ENCODE peak calls at places on chromosomes 11 and 22, in eight cellular contexts. G is Peyer's patch, Y is GM23338, M is psoas muscle, Z is astrocyte, D is IMR-90, Q is HepG2, V is endodermal cell. B is an unnamed sample.

GRCh38 chr22:49641770-49642313 is 185.8 kb downstream of the BRD1 start:
- DNase-seq in D (no peak), M (no peak), Z (no peak), Q (no peak), G (no peak), V (no peak), Y (no peak), B (no peak)

GRCh38 chr11:96341237-96342130 is 1.5 kb downstream of the MAML2 start:
- DNase-seq in V (peak; percentile 72), M (peak; percentile 70), Q (peak; percentile 44), Z (no peak), G (peak; percentile 87), Y (peak; percentile 56), D (peak; percentile 56), B (peak; percentile 66)

GRCh38 chr11:36412781-36413383 is 97.2 kb downstream of the TRAF6 start:
- DNase-seq in Z (peak; percentile 61), G (no peak), D (peak; percentile 87), Y (no peak), V (peak; percentile 17), M (no peak), Q (no peak), B (no peak)

GRCh38 chr11:44806631-44807030 is 79.9 kb downstream of the TSPAN18 start:
- DNase-seq in D (no peak), Z (no peak), Y (no peak), G (no peak), Q (no peak), V (no peak), M (no peak), B (no peak)

GRCh38 chr22:35470903-35471321 is 69.7 kb upstream of the RASD2 start:
- DNase-seq in V (no peak), Z (peak; percentile 25), Y (peak; percentile 36), M (no peak), Q (peak; percentile 83), G (no peak), D (peak; percentile 33), B (no peak)

GRCh38 chr22:40877488-40877887 is 15.6 kb upstream of the DNAJB7 start:
- DNase-seq in D (no peak), Q (no peak), G (no peak), Z (no peak), M (no peak), V (no peak), Y (no peak), B (no peak)

GRCh38 chr11:24386551-24387404 is 110.1 kb upstream of the LUZP2 start:
- DNase-seq in Y (peak; percentile 83), V (peak; percentile 53), Q (peak; percentile 12), G (no peak), Z (peak; percentile 26), M (no peak), D (peak; percentile 68), B (no peak)

GRCh38 chr11:63614136-63614664 is at the start of gene PLAAT3:
- DNase-seq in Z (peak; percentile 35), D (no peak), M (peak; percentile 89), V (peak; percentile 92), Y (peak; percentile 87), Q (no peak), G (peak; percentile 89), B (peak; percentile 84)

GRCh38 chr11:61049066-61049382 is 53.3 kb upstream of the CD5 start:
- DNase-seq in M (no peak), Y (no peak), D (no peak), G (no peak), Z (no peak), Q (no peak), V (no peak), B (no peak)

GRCh38 chr11:47328449-47329390 is 23.8 kb downstream of the MYBPC3 start:
- DNase-seq in Q (no peak), D (no peak), Y (no peak), G (peak; percentile 68), Z (no peak), V (no peak), M (no peak), B (no peak)

GRCh38 chr11:70771099-70771885 is 373.0 kb downstream of the CTTN start:
- DNase-seq in V (no peak), Z (no peak), Y (peak; percentile 9), M (no peak), D (no peak), Q (no peak), G (no peak), B (no peak)

DNA sequence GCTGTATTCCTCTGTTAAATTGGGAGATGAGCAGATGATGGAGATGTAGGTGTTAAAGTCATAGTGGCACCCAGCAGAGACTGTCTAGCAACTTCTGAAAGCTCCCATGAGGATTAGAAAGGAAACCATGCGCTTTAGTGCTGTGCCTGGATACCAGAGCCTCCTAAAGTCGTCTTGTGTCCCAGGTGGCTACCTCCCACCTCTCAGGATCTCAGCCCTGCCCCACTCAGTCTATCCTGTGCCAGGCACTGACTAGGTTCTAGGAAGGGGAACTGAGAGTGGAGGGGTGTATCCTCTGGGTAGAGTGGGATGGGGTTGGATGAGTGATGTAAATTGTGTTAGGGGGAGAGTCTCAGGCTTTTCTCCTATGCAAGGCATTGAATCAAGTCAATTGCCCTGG is 60.2 kb downstream of the KIAA1671 start:
- DNase-seq in D (no peak), Z (no peak), G (no peak), V (peak; percentile 90), M (no peak), Q (no peak), Y (no peak), B (no peak)
- H3K4me1 ChIP-seq in D (no peaks in the 10 kb centered on the region), Z (no peaks in the 10 kb centered on the region), G (peaks cover 25% of the 10 kb centered on the region), V (peaks cover 8% of the 10 kb centered on the region), M (peaks cover 5% of the 10 kb centered on the region), Q (peaks cover 18% of the 10 kb centered on the region), Y (peaks cover 4% of the 10 kb centered on the region), B (no peaks in the 10 kb centered on the region)

DNA sequence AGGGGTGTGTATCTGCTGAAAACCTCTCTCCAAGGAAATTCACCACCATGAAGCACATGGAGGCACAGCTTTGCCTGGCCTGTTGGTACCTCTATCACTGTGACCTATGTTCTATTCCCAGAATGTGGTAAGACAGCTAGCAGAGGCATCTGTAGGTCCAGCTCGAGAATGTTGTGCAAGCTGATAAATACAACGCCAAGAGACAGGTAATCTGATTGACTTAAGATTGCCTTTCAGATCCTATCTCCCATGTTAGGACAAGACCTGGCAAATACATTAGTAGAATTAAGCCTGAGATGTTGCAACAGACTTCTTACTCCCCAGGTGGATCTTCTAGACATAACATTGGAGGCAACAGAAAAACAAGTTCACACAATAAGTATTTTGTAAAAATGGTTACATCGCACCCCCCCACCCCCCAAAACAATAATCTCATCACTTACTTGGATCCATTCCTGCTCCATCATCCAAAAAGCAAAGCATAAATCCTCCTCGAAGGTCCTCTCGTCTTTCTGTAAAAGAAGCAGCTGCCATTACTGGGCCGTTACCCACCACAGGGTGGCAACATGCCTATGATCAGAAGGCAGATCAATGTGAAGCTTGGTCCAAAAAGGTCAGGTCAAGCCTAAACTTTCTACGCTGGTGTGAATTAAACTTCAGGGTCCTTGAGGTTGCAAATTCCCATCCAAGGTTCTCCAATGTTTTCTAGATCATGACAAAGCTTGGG is 18.5 kb downstream of the MORC2 start:
- DNase-seq in Q (no peak), Y (no peak), M (no peak), Z (no peak), G (no peak), D (no peak), V (no peak), B (no peak)
- H3K36me3 ChIP-seq in Q (peaks cover 47% of the 10 kb centered on the region), Y (peaks cover 77% of the 10 kb centered on the region), M (peaks cover 5% of the 10 kb centered on the region), Z (peaks cover 56% of the 10 kb centered on the region), G (no peaks in the 10 kb centered on the region), D (peaks cover 51% of the 10 kb centered on the region), V (peaks cover 87% of the 10 kb centered on the region), B (no peaks in the 10 kb centered on the region)

GRCh38 chr22:33242078-33242477 is 183.9 kb upstream of the SYN3 start:
- DNase-seq in M (no peak), Q (no peak), D (no peak), Y (no peak), G (no peak), Z (no peak), V (no peak), B (no peak)

GRCh38 chr22:33248927-33249326 is 190.7 kb upstream of the SYN3 start:
- DNase-seq in Z (no peak), M (no peak), V (no peak), G (no peak), Y (no peak), D (no peak), Q (no peak), B (no peak)

DNA sequence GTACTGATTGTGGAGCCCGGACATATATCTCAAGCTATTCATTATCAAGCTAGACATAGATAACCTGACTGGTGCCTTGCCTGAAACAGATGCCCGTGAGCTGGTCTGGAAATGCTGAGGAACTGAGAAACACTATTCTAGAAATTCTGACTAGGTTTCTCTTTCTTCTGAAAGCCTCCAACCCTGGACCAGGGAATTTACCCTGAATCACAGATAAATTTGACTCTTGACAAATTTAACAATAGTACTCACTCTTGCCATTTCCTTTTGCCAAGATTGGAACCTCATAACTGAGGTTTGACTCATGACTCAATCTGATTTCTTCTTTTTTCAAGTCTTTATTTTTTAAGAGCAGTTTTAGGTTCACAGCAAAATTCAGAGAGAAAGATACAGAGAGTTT is 189.6 kb upstream of the SYN3 start:
- DNase-seq in V (no peak), Y (no peak), Q (no peak), D (no peak), M (no peak), Z (no peak), G (no peak), B (no peak)
- H3K27ac ChIP-seq in V (no peak overlapping the region), Y (no peak overlapping the region), Q (no peak overlapping the region), D (no peak overlapping the region), M (no peak overlapping the region), Z (no peak overlapping the region), G (no peak overlapping the region), B (no peak overlapping the region)

GRCh38 chr22:46619830-46620501 is at the start of gene GRAMD4:
- DNase-seq in D (no peak), Q (peak; percentile 18), M (peak; percentile 79), Y (no peak), V (no peak), G (no peak), Z (peak; percentile 19), B (no peak)
- H3K4me1 ChIP-seq in D (peaks cover 4% of the 10 kb centered on the region), Q (peaks cover 34% of the 10 kb centered on the region), M (peaks cover 27% of the 10 kb centered on the region), Y (no peaks in the 10 kb centered on the region), V (no peaks in the 10 kb centered on the region), G (peaks cover 40% of the 10 kb centered on the region), Z (peaks cover 12% of the 10 kb centered on the region), B (no peaks in the 10 kb centered on the region)

GRCh38 chr11:113877673-113878060 is 2.3 kb upstream of the USP28 start:
- DNase-seq in Z (no peak), Y (no peak), M (no peak), D (no peak), V (peak; percentile 21), Q (no peak), G (no peak), B (no peak)

GRCh38 chr11:113881856-113882255 is 6.5 kb upstream of the USP28 start:
- DNase-seq in G (no peak), V (peak; percentile 26), Q (no peak), Z (no peak), D (no peak), Y (no peak), M (no peak), B (no peak)

GRCh38 chr11:113884361-113884836 is 9.0 kb upstream of the USP28 start:
- DNase-seq in Y (peak; percentile 69), Q (peak; percentile 45), M (no peak), V (peak; percentile 84), G (no peak), Z (peak; percentile 23), D (peak; percentile 44), B (no peak)

GRCh38 chr11:113876798-113877672 is 1.7 kb upstream of the USP28 start:
- DNase-seq in G (no peak), Z (no peak), Y (no peak), Q (no peak), V (peak; percentile 30), D (no peak), M (no peak), B (no peak)

GRCh38 chr11:113880966-113881365 is 5.6 kb upstream of the USP28 start:
- DNase-seq in Q (no peak), Y (no peak), Z (no peak), D (no peak), G (no peak), M (no peak), V (peak; percentile 21), B (no peak)
- H3K36me3 ChIP-seq in Q (no peaks in the 10 kb centered on the region), Y (no peaks in the 10 kb centered on the region), Z (no peaks in the 10 kb centered on the region), D (no peaks in the 10 kb centered on the region), G (no peaks in the 10 kb centered on the region), M (no peaks in the 10 kb centered on the region), V (no peaks in the 10 kb centered on the region), B (no peaks in the 10 kb centered on the region)

B was measured in aorta.